ENCODE peak calls at places on chromosomes 16 and 17, in five cellular contexts. One of them, this sample, is unnamed.

GRCh38 chr17:58324409-58325288 is 3.9 kb downstream of the TSPOAP1 start:
- DNase-seq in heart left ventricle: no peak
- DNase-seq in fibroblast of the aortic adventitia: no peak
- DNase-seq in AG09309: no peak
- DNase-seq in MM.1S: no peak
- DNase-seq in this sample: no peak

GRCh38 chr17:62797959-62798358 is 10.2 kb downstream of the MARCHF10 start:
- DNase-seq in AG09309: no peak
- DNase-seq in heart left ventricle: no peak
- DNase-seq in MM.1S: no peak
- DNase-seq in fibroblast of the aortic adventitia: no peak
- DNase-seq in this sample: no peak

GRCh38 chr16:66188786-66189725 is 177.4 kb upstream of the CDH5 start:
- DNase-seq in heart left ventricle: peak; percentile 27
- DNase-seq in AG09309: peak; percentile 21
- DNase-seq in fibroblast of the aortic adventitia: peak; percentile 93
- DNase-seq in MM.1S: no peak
- DNase-seq in this sample: no peak

GRCh38 chr16:77711775-77712174 is 10.5 kb upstream of the NUDT7 start:
- DNase-seq in MM.1S: no peak
- DNase-seq in fibroblast of the aortic adventitia: peak; percentile 46
- DNase-seq in AG09309: no peak
- DNase-seq in heart left ventricle: no peak
- DNase-seq in this sample: no peak

GRCh38 chr16:61274211-61274610 is 762.0 kb downstream of the CDH8 start:
- DNase-seq in MM.1S: no peak
- DNase-seq in fibroblast of the aortic adventitia: no peak
- DNase-seq in heart left ventricle: no peak
- DNase-seq in AG09309: no peak
- DNase-seq in this sample: no peak

GRCh38 chr17:48270896-48271295 is 159.1 kb downstream of the SKAP1 start:
- DNase-seq in fibroblast of the aortic adventitia: no peak
- DNase-seq in AG09309: no peak
- DNase-seq in heart left ventricle: no peak
- DNase-seq in MM.1S: no peak
- DNase-seq in this sample: no peak

GRCh38 chr16:74309789-74310781 is 13.5 kb downstream of the PSMD7 start:
- DNase-seq in heart left ventricle: no peak
- DNase-seq in AG09309: peak; percentile 18
- DNase-seq in fibroblast of the aortic adventitia: peak; percentile 67
- DNase-seq in MM.1S: peak; percentile 10
- DNase-seq in this sample: no peak

GRCh38 chr16:5012887-5013286 is 20.8 kb downstream of the NAGPA start:
- DNase-seq in fibroblast of the aortic adventitia: no peak
- DNase-seq in AG09309: no peak
- DNase-seq in MM.1S: no peak
- DNase-seq in heart left ventricle: no peak
- DNase-seq in this sample: no peak

GRCh38 chr16:64152010-64152767 is 969.7 kb downstream of the CDH11 start:
- DNase-seq in AG09309: peak; percentile 53
- DNase-seq in heart left ventricle: no peak
- DNase-seq in MM.1S: no peak
- DNase-seq in fibroblast of the aortic adventitia: no peak
- DNase-seq in this sample: no peak

GRCh38 chr17:20979792-20980083 is 63.1 kb downstream of the USP22 start:
- DNase-seq in AG09309: no peak
- DNase-seq in heart left ventricle: no peak
- DNase-seq in MM.1S: no peak
- DNase-seq in fibroblast of the aortic adventitia: no peak
- DNase-seq in this sample: no peak

GRCh38 chr17:4678448-4679026 is 25.4 kb downstream of the PELP1 start:
- DNase-seq in AG09309: peak; percentile 73
- DNase-seq in heart left ventricle: no peak
- DNase-seq in fibroblast of the aortic adventitia: peak; percentile 77
- DNase-seq in MM.1S: no peak
- DNase-seq in this sample: peak; percentile 79

GRCh38 chr16:55326261-55326802 is 2.3 kb downstream of the IRX6 start:
- DNase-seq in heart left ventricle: peak; percentile 13
- DNase-seq in MM.1S: no peak
- DNase-seq in AG09309: no peak
- DNase-seq in fibroblast of the aortic adventitia: no peak
- DNase-seq in this sample: no peak

GRCh38 chr17:28333083-28333746 is 2.1 kb downstream of the IFT20 start:
- DNase-seq in MM.1S: no peak
- DNase-seq in fibroblast of the aortic adventitia: no peak
- DNase-seq in AG09309: no peak
- DNase-seq in heart left ventricle: no peak
- DNase-seq in this sample: no peak

GRCh38 chr17:17366235-17366634 is 63.1 kb downstream of the NT5M start:
- DNase-seq in MM.1S: no peak
- DNase-seq in AG09309: no peak
- DNase-seq in heart left ventricle: no peak
- DNase-seq in fibroblast of the aortic adventitia: no peak
- DNase-seq in this sample: no peak

GRCh38 chr17:44499722-44500121 is 3.5 kb downstream of the GPATCH8 start:
- DNase-seq in fibroblast of the aortic adventitia: no peak
- DNase-seq in AG09309: no peak
- DNase-seq in MM.1S: no peak
- DNase-seq in heart left ventricle: no peak
- DNase-seq in this sample: no peak

GRCh38 chr17:43878260-43879082 is 28.9 kb downstream of the MPP2 start:
- DNase-seq in MM.1S: peak; percentile 43
- DNase-seq in heart left ventricle: peak; percentile 58
- DNase-seq in AG09309: peak; percentile 67
- DNase-seq in fibroblast of the aortic adventitia: peak; percentile 88
- DNase-seq in this sample: peak; percentile 23

GRCh38 chr16:6574146-6574545 is 758.5 kb upstream of the RBFOX1 start:
- DNase-seq in heart left ventricle: no peak
- DNase-seq in fibroblast of the aortic adventitia: no peak
- DNase-seq in AG09309: no peak
- DNase-seq in MM.1S: no peak
- DNase-seq in this sample: no peak

GRCh38 chr16:19361587-19361986 is 56.1 kb upstream of the TMC5 start:
- DNase-seq in MM.1S: no peak
- DNase-seq in heart left ventricle: no peak
- DNase-seq in AG09309: no peak
- DNase-seq in fibroblast of the aortic adventitia: no peak
- DNase-seq in this sample: no peak

GRCh38 chr16:12296991-12297390 is 320.5 kb downstream of the SNX29 start:
- DNase-seq in MM.1S: no peak
- DNase-seq in heart left ventricle: no peak
- DNase-seq in fibroblast of the aortic adventitia: no peak
- DNase-seq in AG09309: no peak
- DNase-seq in this sample: no peak

GRCh38 chr17:49996495-49997255 is 1.7 kb upstream of the DLX3 start:
- DNase-seq in heart left ventricle: peak; percentile 34
- DNase-seq in AG09309: no peak
- DNase-seq in fibroblast of the aortic adventitia: peak; percentile 24
- DNase-seq in MM.1S: peak; percentile 34
- DNase-seq in this sample: no peak

GRCh38 chr17:42241871-42242270 is 34.3 kb downstream of the STAT5B start:
- DNase-seq in AG09309: no peak
- DNase-seq in heart left ventricle: no peak
- DNase-seq in fibroblast of the aortic adventitia: no peak
- DNase-seq in MM.1S: no peak
- DNase-seq in this sample: no peak

GRCh38 chr16:70475054-70475871 is 20.9 kb downstream of the FCSK start:
- DNase-seq in AG09309: no peak
- DNase-seq in heart left ventricle: no peak
- DNase-seq in fibroblast of the aortic adventitia: no peak
- DNase-seq in MM.1S: no peak
- DNase-seq in this sample: no peak

GRCh38 chr17:67801626-67802175 is 23.6 kb upstream of the BPTF start:
- DNase-seq in AG09309: no peak
- DNase-seq in heart left ventricle: no peak
- DNase-seq in MM.1S: peak; percentile 15
- DNase-seq in fibroblast of the aortic adventitia: no peak
- DNase-seq in this sample: no peak
- TF ChIP-seq CTCF in AG09309: peak; percentile 19
- TF ChIP-seq CTCF in heart left ventricle: no peak
- TF ChIP-seq CTCF in MM.1S: peak; percentile 31
- TF ChIP-seq CTCF in fibroblast of the aortic adventitia: no peak
- TF ChIP-seq CTCF in this sample: no peak

GRCh38 chr16:29975134-29975538 is 1.5 kb downstream of the TAOK2 start:
- DNase-seq in MM.1S: no peak
- DNase-seq in heart left ventricle: no peak
- DNase-seq in AG09309: no peak
- DNase-seq in fibroblast of the aortic adventitia: no peak
- DNase-seq in this sample: no peak
- H3K4me3 ChIP-seq in MM.1S: peak overlapping the region; percentile 99
- H3K4me3 ChIP-seq in heart left ventricle: peak overlapping the region; percentile 98
- H3K4me3 ChIP-seq in AG09309: peak overlapping the region; percentile 95
- H3K4me3 ChIP-seq in fibroblast of the aortic adventitia: peak overlapping the region; percentile 92
- H3K4me3 ChIP-seq in this sample: peak overlapping the region; percentile 99

DNA sequence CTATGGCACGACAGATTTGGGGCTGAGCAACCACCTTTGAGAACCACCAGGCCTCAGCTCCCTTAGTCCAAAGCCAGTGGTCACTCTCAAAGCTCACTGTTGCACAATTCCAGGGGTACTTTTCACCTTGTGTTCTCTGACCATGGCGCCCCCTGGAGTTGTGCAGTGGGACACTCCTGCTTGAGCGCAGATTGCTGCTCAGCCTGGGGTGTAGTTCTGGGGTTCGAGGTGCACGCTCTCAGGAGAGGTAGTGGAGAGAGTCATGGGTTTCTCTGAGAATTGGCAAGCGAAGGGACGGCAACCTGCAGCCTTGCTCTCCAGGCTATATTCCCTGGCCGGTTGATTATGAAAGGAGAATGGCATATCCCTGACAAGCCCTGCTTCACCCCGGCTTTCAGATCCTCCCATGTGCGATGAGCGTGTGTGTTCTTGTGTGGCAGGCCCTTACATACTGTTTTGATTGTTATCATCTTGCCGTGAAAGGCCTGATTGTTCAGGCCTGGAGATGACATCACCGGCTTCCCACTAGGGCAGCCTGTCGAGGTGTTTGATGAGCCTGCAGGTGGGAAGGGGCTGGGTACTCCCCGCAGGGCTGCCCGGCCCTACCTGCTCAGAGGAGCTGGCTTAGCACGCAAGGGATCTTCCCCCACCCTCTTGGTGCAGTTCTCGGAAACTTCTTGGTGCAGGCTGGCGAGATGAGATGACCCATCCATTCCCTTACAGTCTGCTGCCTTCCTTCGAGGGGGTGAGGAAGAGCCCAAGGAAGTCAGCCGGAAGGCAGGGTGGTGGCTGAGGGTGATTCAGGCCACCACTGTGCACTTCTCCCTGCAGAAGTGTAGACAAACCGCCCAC is 431.2 kb downstream of the SLC39A11 start:
- DNase-seq in heart left ventricle: no peak
- DNase-seq in AG09309: no peak
- DNase-seq in fibroblast of the aortic adventitia: no peak
- DNase-seq in MM.1S: no peak
- DNase-seq in this sample: no peak
- TF ChIP-seq CTCF in heart left ventricle: no peak
- TF ChIP-seq CTCF in AG09309: peak; percentile 20
- TF ChIP-seq CTCF in fibroblast of the aortic adventitia: no peak
- TF ChIP-seq CTCF in MM.1S: peak; percentile 16
- TF ChIP-seq CTCF in this sample: peak; percentile 40

DNA sequence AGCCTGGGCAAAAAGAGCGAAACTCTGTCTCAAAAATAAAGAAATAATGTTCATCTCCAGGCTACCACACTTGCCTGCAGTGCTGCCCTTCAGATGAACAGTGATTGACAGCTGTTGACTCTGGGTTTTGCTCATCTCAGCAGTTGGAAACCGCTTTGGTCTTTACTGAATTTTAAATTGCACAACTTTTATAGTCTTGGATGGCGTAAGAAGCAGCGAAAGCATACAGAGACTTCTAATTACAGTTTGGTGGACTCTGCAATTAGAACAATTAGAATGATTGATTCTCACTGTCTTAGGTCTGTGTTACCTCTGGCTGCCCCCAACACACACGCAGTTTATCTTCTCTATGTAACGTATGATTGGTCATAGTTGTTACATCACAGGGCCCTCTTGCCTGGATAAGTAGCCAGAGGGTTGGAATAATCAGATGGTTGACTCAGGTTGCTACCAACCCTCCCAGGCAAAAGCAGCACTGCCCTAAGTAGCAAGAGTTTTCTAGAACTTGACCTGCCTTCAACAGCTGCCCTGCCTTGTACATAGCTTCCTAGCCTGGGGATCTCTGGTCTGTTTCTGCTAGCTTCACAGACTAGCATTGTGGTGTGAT is 1.8 kb upstream of the NAT9 start:
- DNase-seq in heart left ventricle: no peak
- DNase-seq in MM.1S: no peak
- DNase-seq in AG09309: no peak
- DNase-seq in fibroblast of the aortic adventitia: no peak
- DNase-seq in this sample: no peak
- H3K4me3 ChIP-seq in heart left ventricle: no peak overlapping the region
- H3K4me3 ChIP-seq in MM.1S: no peak overlapping the region
- H3K4me3 ChIP-seq in AG09309: no peak overlapping the region
- H3K4me3 ChIP-seq in fibroblast of the aortic adventitia: no peak overlapping the region
- H3K4me3 ChIP-seq in this sample: no peak overlapping the region

DNA sequence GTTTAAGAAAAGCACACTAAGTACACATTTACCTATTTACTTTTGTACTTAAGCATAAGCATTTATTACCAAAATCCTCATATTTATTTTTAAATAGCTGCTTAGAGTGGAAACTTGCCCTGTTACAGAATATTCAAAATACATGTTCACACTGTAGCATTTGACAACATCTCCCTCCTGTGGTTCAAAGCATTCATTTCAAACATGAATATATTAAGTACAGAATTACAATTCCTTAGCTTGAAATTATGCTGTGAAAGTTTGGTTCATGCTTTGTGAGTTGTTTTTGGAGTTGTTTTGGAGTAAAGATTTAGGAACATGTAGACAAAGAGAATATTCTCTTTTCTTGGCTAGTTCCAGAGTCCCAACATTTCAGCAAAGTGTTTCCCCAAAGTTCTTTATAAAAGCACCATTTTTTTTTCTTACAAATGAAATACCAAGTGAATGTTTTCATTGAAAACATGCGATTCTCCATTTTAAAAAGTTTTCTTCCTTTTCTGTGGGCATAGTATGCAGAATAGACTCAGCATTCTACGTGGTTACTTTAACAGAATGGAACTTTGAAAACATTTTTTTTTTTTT is 33.2 kb downstream of the TUBD1 start:
- DNase-seq in heart left ventricle: no peak
- DNase-seq in AG09309: peak; percentile 33
- DNase-seq in fibroblast of the aortic adventitia: peak; percentile 85
- DNase-seq in MM.1S: peak; percentile 52
- DNase-seq in this sample: no peak
- TF ChIP-seq CTCF in heart left ventricle: peak; percentile 62
- TF ChIP-seq CTCF in AG09309: peak; percentile 55
- TF ChIP-seq CTCF in fibroblast of the aortic adventitia: peak; percentile 65
- TF ChIP-seq CTCF in MM.1S: peak; percentile 55
- TF ChIP-seq CTCF in this sample: peak; percentile 67

GRCh38 chr16:10561001-10561400 is 19.4 kb downstream of the EMP2 start:
- DNase-seq in MM.1S: no peak
- DNase-seq in heart left ventricle: no peak
- DNase-seq in fibroblast of the aortic adventitia: no peak
- DNase-seq in AG09309: no peak
- DNase-seq in this sample: no peak

GRCh38 chr16:10562361-10562899 is 18.0 kb downstream of the EMP2 start:
- DNase-seq in MM.1S: no peak
- DNase-seq in AG09309: no peak
- DNase-seq in heart left ventricle: no peak
- DNase-seq in fibroblast of the aortic adventitia: no peak
- DNase-seq in this sample: no peak

GRCh38 chr16:10558746-10559641 is 21.4 kb downstream of the EMP2 start:
- DNase-seq in AG09309: no peak
- DNase-seq in fibroblast of the aortic adventitia: peak; percentile 45
- DNase-seq in MM.1S: no peak
- DNase-seq in heart left ventricle: peak; percentile 73
- DNase-seq in this sample: no peak

GRCh38 chr16:10558305-10558704 is 22.1 kb downstream of the EMP2 start:
- DNase-seq in fibroblast of the aortic adventitia: no peak
- DNase-seq in MM.1S: no peak
- DNase-seq in heart left ventricle: no peak
- DNase-seq in AG09309: no peak
- DNase-seq in this sample: no peak

GRCh38 chr16:10561425-10561824 is 19.0 kb downstream of the EMP2 start:
- DNase-seq in heart left ventricle: no peak
- DNase-seq in MM.1S: no peak
- DNase-seq in AG09309: no peak
- DNase-seq in fibroblast of the aortic adventitia: no peak
- DNase-seq in this sample: no peak
- H3K4me3 ChIP-seq in heart left ventricle: no peak overlapping the region
- H3K4me3 ChIP-seq in MM.1S: no peak overlapping the region
- H3K4me3 ChIP-seq in AG09309: no peak overlapping the region
- H3K4me3 ChIP-seq in fibroblast of the aortic adventitia: no peak overlapping the region
- H3K4me3 ChIP-seq in this sample: no peak overlapping the region

This sample was measured in epithelial cell of proximal tubule.